ENCODE peak calls at places on chromosomes 16 and 17, in eight cellular contexts. L is HCT116, T is SK-N-SH, J is A549, N is GM12878, S is Panc1, F is K562, X is HepG2. M is an unnamed sample.

GRCh38 chr17:57963149-57963511 is 7.9 kb upstream of the CUEDC1 start:
- DNase-seq in T (no peak), L (no peak), S (no peak), X (no peak), N (no peak), F (no peak), J (no peak), M (no peak)

GRCh38 chr17:83129676-83130075 is 50.3 kb downstream of the METRNL start:
- DNase-seq in X (no peak), S (no peak), N (no peak), J (no peak), L (no peak), T (no peak), F (no peak), M (no peak)

GRCh38 chr17:46769531-46770438 is 48.7 kb downstream of the WNT3 start:
- DNase-seq in L (no peak), N (no peak), J (no peak), T (peak), S (no peak), F (no peak), X (no peak), M (no peak)

GRCh38 chr17:65559802-65560627 is 1.4 kb downstream of the AXIN2 start:
- DNase-seq in X (peak), L (no peak), F (peak), T (peak), N (no peak), J (no peak), S (no peak), M (no peak)

GRCh38 chr17:39628655-39629493 is 2.1 kb downstream of the PPP1R1B start:
- DNase-seq in F (no peak), X (no peak), N (no peak), T (no peak), J (no peak), L (no peak), S (no peak), M (no peak)

GRCh38 chr17:74117087-74117486 is 86.4 kb upstream of the RPL38 start:
- DNase-seq in L (no peak), F (no peak), T (peak), S (no peak), N (no peak), X (no peak), J (no peak), M (no peak)

GRCh38 chr16:24035127-24035842 is 199.5 kb downstream of the PRKCB start:
- DNase-seq in X (no peak), F (peak), J (no peak), T (no peak), N (no peak), S (no peak), L (no peak), M (no peak)

GRCh38 chr16:8660841-8661301 is 13.5 kb upstream of the ABAT start:
- DNase-seq in T (peak), J (peak), F (peak), S (peak), X (peak), L (peak), N (no peak), M (no peak)

GRCh38 chr16:27230562-27230991 is 27.3 kb downstream of the KDM8 start:
- DNase-seq in S (no peak), T (no peak), J (no peak), N (no peak), F (no peak), L (no peak), X (no peak), M (peak)

GRCh38 chr16:74605746-74606520 is 981 bp downstream of the GLG1 start:
- DNase-seq in J (no peak), T (no peak), F (no peak), S (no peak), N (no peak), L (no peak), X (no peak), M (peak)

GRCh38 chr17:75460295-75460694 is 3.9 kb downstream of the TMEM94 start:
- DNase-seq in T (no peak), S (no peak), L (no peak), X (no peak), J (no peak), N (no peak), F (no peak), M (no peak)

GRCh38 chr17:8109669-8110455 is 8.5 kb downstream of the ALOXE3 start:
- DNase-seq in N (no peak), J (peak), F (peak), X (no peak), T (peak), S (no peak), L (no peak), M (no peak)
- H3K4me3 ChIP-seq in N (peak), J (no peak), F (peak), X (no peak), T (peak), S (no peak), L (no peak), M (peak)

DNA sequence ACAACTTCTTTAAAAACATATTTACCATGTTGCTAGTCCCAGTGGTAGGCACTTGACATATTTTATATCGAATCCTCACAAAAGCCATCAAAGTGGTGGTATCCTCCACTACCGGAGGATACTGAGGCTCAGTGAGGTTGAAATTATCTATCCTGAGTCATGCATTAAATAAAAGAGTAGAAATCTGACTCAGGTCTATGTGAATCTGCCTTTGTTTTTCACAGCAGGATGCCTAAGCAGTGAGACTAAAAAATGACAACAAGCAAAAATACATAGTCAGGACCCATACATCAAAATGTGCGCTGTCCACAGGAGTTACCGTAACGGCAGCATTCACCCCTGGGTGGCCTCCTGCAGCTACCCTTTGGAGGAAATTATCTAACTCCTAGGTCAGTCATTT is 17.7 kb downstream of the BRD7 start:
- DNase-seq in T (no peak), F (no peak), L (no peak), J (no peak), X (no peak), N (no peak), S (no peak), M (no peak)
- TF ChIP-seq REST in T (no peak), F (no peak), L (no peak), J (no peak), X (no peak), N (no peak), S (no peak), M (no peak)

GRCh38 chr16:86390335-86390734 is 120.0 kb upstream of the FOXF1 start:
- DNase-seq in L (no peak), S (no peak), F (no peak), J (no peak), X (no peak), T (no peak), N (no peak), M (no peak)

GRCh38 chr16:86389566-86390328 is 120.6 kb upstream of the FOXF1 start:
- DNase-seq in J (no peak), N (no peak), X (no peak), L (no peak), F (no peak), S (no peak), T (no peak), M (no peak)

GRCh38 chr16:86392751-86393150 is 117.6 kb upstream of the FOXF1 start:
- DNase-seq in X (no peak), N (no peak), L (no peak), F (no peak), T (no peak), S (no peak), J (no peak), M (no peak)

GRCh38 chr16:86391987-86392386 is 118.3 kb upstream of the FOXF1 start:
- DNase-seq in L (no peak), X (no peak), T (no peak), J (no peak), S (no peak), N (no peak), F (no peak), M (no peak)

DNA sequence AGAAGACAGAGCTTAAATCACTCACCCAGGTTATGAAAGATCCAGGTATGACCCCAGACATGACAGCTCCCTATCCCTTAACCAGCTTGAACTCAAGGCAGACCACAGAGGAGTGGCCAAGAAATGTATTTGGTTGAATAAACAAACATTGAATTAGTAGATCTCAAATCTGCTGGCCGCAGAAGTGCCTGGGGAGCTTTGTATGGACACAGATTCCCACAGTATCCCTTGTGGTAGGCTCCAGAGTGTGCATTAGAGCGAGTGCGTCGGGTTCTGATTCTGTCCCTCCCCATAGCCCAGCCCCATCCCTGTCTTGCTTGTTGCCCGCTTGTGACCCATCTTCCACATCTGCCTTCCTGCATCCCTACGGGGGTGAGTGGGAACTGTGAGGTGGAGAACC is 118.8 kb upstream of the FOXF1 start:
- DNase-seq in F (no peak), T (no peak), X (no peak), S (no peak), J (no peak), L (no peak), N (no peak), M (no peak)
- H3K4me3 ChIP-seq in F (no peak), T (no peak), X (no peak), S (no peak), J (no peak), L (no peak), N (no peak), M (no peak)

DNA sequence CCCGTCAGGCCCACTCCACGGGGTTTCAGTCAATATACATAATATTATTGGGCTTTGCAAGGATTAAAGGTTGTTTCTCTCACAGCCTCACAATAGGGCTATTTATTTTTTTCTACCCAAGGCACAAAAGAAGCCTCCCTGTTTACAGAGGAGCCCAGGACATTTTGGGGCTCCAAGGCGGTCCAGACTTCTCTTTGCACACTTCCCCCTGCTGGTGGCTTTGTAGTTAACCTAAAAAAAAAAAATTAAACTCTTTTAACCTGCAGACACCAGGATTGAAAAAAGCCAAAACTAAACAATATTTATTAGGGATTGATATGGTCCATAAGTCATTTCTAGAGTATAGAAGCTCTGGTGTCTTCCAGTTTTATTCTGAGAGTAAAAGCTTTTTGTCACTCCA is 169.7 kb upstream of the ZFHX3 start:
- DNase-seq in S (no peak), F (no peak), N (no peak), X (no peak), T (no peak), L (no peak), J (no peak), M (no peak)
- TF ChIP-seq REST in S (no peak), F (no peak), N (no peak), X (no peak), T (no peak), L (no peak), J (no peak), M (no peak)

DNA sequence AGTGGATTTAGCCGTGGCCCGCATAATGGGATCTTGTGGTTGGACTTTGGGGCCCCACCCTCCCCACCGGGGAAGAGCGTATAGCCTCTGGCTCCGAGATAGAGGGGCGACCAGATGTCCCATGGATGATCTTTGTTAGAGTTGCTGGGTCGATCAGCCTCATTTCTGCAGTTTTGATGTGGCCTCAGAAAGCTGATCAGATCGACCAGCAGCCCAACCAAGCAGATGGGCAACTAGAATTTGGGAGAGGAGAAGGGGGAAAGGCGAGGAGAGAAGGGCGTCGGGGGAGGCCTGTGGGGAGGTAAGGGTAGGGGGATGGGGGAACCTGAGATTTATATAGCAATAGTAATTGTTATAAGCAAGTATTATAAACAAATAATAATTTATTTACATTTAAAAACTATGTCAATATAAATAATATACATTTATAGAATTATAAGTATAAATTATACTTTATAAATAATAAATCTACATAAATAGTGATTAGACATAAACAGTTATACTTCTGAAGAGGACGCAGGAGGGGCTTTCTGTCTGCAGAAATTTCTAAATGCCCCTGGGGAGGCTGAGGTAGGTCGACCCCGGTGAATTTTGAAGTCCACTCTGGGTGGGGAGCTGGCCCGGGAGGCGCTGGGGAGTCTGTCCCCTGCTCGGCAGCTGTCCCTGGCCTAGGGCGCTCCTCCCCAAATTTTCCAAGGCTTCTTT is 136.3 kb downstream of the KCNJ12 start:
- DNase-seq in N (no peak), T (no peak), X (no peak), F (no peak), J (no peak), L (no peak), S (no peak), M (no peak)
- H3K4me3 ChIP-seq in N (no peak), T (peak), X (peak), F (no peak), J (no peak), L (peak), S (peak), M (no peak)

GRCh38 chr17:35373984-35374765 is 754 bp upstream of the SLFN11 start:
- DNase-seq in S (no peak), L (no peak), T (peak), J (peak), N (no peak), X (no peak), F (no peak), M (no peak)

GRCh38 chr17:35374766-35375344 is 1.4 kb upstream of the SLFN11 start:
- DNase-seq in F (no peak), L (no peak), J (no peak), X (no peak), N (peak), S (no peak), T (no peak), M (no peak)

GRCh38 chr17:35373532-35373983 is at the start of gene SLFN11:
- DNase-seq in X (no peak), L (no peak), T (peak), N (peak), S (no peak), J (peak), F (peak), M (peak)

GRCh38 chr17:35372846-35373531 is 432 bp downstream of the SLFN11 start:
- DNase-seq in X (no peak), S (no peak), F (peak), T (peak), N (no peak), L (no peak), J (no peak), M (peak)

GRCh38 chr17:35376245-35376644 is 2.8 kb upstream of the SLFN11 start:
- DNase-seq in L (no peak), N (no peak), T (no peak), S (no peak), X (no peak), J (no peak), F (no peak), M (peak)
- TF ChIP-seq REST in L (no peak), N (no peak), T (no peak), S (no peak), X (no peak), J (no peak), F (no peak), M (no peak)

GRCh38 chr17:37829446-37830142 is 84.7 kb upstream of the HNF1B start:
- DNase-seq in L (no peak), J (no peak), S (no peak), F (no peak), N (peak), X (no peak), T (no peak), M (peak)
- H3K4me3 ChIP-seq in L (no peak), J (no peak), S (no peak), F (no peak), N (peak), X (no peak), T (no peak), M (no peak)

DNA sequence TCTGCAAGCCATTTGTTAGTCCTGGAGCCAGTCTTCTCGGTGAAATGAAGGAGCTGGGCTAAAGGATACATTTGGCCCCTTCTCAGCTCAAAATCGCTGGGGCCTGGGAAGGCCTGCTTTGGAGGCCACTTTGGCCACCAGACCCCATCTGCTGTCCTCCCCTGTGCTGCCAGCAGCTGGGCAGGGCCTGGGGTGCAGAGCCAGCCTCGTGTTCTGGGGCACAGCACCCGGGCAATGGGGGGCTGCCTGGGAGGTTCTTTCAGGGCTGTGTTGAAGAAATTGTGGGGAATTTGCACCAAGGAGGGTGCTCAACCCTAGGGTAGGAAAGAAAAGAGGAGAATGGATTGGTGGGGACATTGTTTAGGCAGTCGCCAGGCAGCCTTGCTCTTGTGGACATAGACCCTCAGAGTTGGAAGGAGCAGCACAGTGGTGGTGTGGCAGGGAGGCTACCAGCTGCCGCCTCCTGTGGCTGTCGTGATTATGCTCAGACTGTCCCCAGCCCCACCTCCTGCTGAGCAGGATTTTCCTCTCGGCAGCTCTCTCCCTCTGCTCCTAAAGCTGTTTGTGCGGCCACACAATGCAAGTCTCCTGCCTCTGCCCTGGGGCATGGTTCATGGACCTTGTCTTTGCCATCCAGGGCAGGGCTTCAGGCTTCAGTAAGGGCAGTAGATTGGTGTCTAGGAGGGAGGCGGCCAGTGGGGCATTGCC is 174.8 kb downstream of the NTN1 start:
- DNase-seq in S (no peak), X (no peak), N (no peak), F (no peak), L (no peak), J (no peak), T (no peak), M (no peak)
- TF ChIP-seq REST in S (no peak), X (no peak), N (no peak), F (no peak), L (no peak), J (no peak), T (no peak), M (no peak)

GRCh38 chr17:4160294-4160859 is 17.4 kb downstream of the CYB5D2 start:
- DNase-seq in N (no peak), F (no peak), S (no peak), J (no peak), X (no peak), L (no peak), T (no peak), M (no peak)
- H3K4me3 ChIP-seq in N (no peak), F (no peak), S (no peak), J (no peak), X (no peak), L (no peak), T (no peak), M (no peak)

M was measured in HL-60.